ENCODE peak calls at places on chromosomes 7 and 10, in nine cellular contexts. U is WERI-Rb-1, I is right atrium auricular region, B is AG09309, J is AG04450, T is heart left ventricle, K is brain microvascular endothelial cell, N is cardiac muscle cell, E is A549. S is an unnamed sample.

GRCh38 chr10:10665750-10666149 is 351.9 kb upstream of the CELF2 start:
- DNase-seq in U (no peak), I (no peak), B (no peak), J (no peak), T (peak), K (no peak), N (no peak), E (no peak), S (no peak)

GRCh38 chr7:139570119-139570518 is 46.6 kb downstream of the CLEC2L start:
- DNase-seq in U (no peak), I (no peak), B (no peak), J (no peak), T (no peak), K (no peak), N (no peak), E (no peak), S (no peak)

GRCh38 chr7:157488326-157488725 is 151.5 kb downstream of the DNAJB6 start:
- DNase-seq in U (no peak), I (peak), B (no peak), J (no peak), T (no peak), K (no peak), N (no peak), E (no peak), S (no peak)

GRCh38 chr7:139845443-139845805 is 16.4 kb downstream of the TBXAS1 start:
- DNase-seq in U (no peak), I (no peak), B (no peak), J (no peak), T (no peak), K (no peak), N (no peak), E (no peak), S (no peak)

GRCh38 chr7:78953726-78954363 is 499.6 kb downstream of the MAGI2 start:
- DNase-seq in U (no peak), I (no peak), B (no peak), J (no peak), T (no peak), K (no peak), N (no peak), E (no peak), S (no peak)

GRCh38 chr7:51817694-51818093 is 501.1 kb upstream of the COBL start:
- DNase-seq in U (no peak), I (no peak), B (no peak), J (no peak), T (no peak), K (no peak), N (no peak), E (no peak), S (no peak)

GRCh38 chr7:120874722-120875121 is 16.8 kb upstream of the TSPAN12 start:
- DNase-seq in U (no peak), I (no peak), B (no peak), J (no peak), T (no peak), K (no peak), N (no peak), E (no peak), S (no peak)

GRCh38 chr7:151920533-151920932 is 35.7 kb upstream of the GALNTL5 start:
- DNase-seq in U (no peak), I (no peak), B (no peak), J (no peak), T (no peak), K (no peak), N (no peak), E (no peak), S (no peak)

GRCh38 chr7:140035400-140036223 is 27.1 kb downstream of the PARP12 start:
- DNase-seq in U (no peak), I (no peak), B (peak), J (peak), T (no peak), K (peak), N (peak), E (no peak), S (no peak)

GRCh38 chr7:150406311-150406564 is 27.1 kb downstream of the ZNF775 start:
- DNase-seq in U (no peak), I (no peak), B (no peak), J (no peak), T (no peak), K (no peak), N (no peak), E (no peak), S (no peak)

GRCh38 chr7:150405584-150406310 is 26.6 kb downstream of the ZNF775 start:
- DNase-seq in U (no peak), I (no peak), B (no peak), J (no peak), T (peak), K (peak), N (no peak), E (peak), S (no peak)

GRCh38 chr7:150403376-150404171 is 24.4 kb downstream of the ZNF775 start:
- DNase-seq in U (peak), I (no peak), B (no peak), J (no peak), T (no peak), K (no peak), N (no peak), E (no peak), S (no peak)

GRCh38 chr7:150404172-150404784 is 25.1 kb downstream of the ZNF775 start:
- DNase-seq in U (peak), I (no peak), B (no peak), J (no peak), T (no peak), K (no peak), N (peak), E (no peak), S (no peak)

GRCh38 chr7:150404785-150405583 is 25.9 kb downstream of the ZNF775 start:
- DNase-seq in U (peak), I (peak), B (peak), J (peak), T (peak), K (peak), N (peak), E (peak), S (peak)
- TF ChIP-seq CTCF in U (no peak), I (peak), B (no peak), J (no peak), T (peak), K (peak), N (peak), E (peak), S (peak)

GRCh38 chr7:5827755-5828154 is 46.3 kb upstream of the RNF216 start:
- DNase-seq in U (peak), I (no peak), B (no peak), J (no peak), T (no peak), K (no peak), N (peak), E (no peak), S (no peak)
- TF ChIP-seq CTCF in U (peak), I (peak), B (peak), J (peak), T (peak), K (peak), N (peak), E (peak), S (peak)

GRCh38 chr7:137903382-137904169 is 56.8 kb upstream of the DGKI start:
- DNase-seq in U (peak), I (peak), B (no peak), J (peak), T (peak), K (peak), N (peak), E (peak), S (peak)

GRCh38 chr7:137904826-137905225 is 58.1 kb upstream of the DGKI start:
- DNase-seq in U (peak), I (no peak), B (no peak), J (no peak), T (no peak), K (no peak), N (no peak), E (no peak), S (no peak)

GRCh38 chr7:137908106-137908505 is 61.3 kb upstream of the DGKI start:
- DNase-seq in U (no peak), I (no peak), B (no peak), J (no peak), T (no peak), K (no peak), N (no peak), E (no peak), S (no peak)

GRCh38 chr7:137913985-137914384 is 67.2 kb upstream of the DGKI start:
- DNase-seq in U (no peak), I (no peak), B (no peak), J (no peak), T (no peak), K (no peak), N (no peak), E (no peak), S (no peak)

DNA sequence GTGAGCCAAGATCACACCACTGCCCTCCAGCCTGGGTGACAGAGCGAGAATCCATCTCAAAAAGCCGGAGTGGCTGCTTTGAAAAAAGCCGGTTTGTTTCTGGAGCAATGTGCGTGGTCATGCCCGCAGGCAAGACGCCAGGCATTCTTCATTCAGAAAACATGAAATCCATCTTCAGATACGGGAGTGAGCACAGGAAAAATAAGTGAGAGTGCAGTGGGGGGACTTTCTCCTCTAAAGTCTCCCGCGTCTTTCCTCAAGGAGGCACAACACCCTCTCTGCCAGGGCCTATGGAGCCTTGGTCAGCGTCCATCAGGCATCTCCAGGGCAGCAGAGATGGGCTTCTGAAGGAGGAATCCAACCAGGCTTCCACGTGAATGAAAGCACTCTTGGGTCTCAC is 62.3 kb upstream of the DGKI start:
- DNase-seq in U (no peak), I (peak), B (no peak), J (no peak), T (no peak), K (no peak), N (peak), E (no peak), S (no peak)
- TF ChIP-seq CTCF in U (no peak), I (no peak), B (no peak), J (no peak), T (no peak), K (peak), N (no peak), E (no peak), S (no peak)

GRCh38 chr7:150322833-150323681 is at the start of the genes ACTR3C and LRRC61:
- DNase-seq in U (peak), I (no peak), B (no peak), J (no peak), T (peak), K (no peak), N (peak), E (no peak), S (no peak)
- TF ChIP-seq CTCF in U (peak), I (no peak), B (no peak), J (no peak), T (peak), K (no peak), N (peak), E (no peak), S (no peak)

GRCh38 chr7:105136221-105136620 is 122.2 kb downstream of the KMT2E start:
- DNase-seq in U (no peak), I (no peak), B (no peak), J (no peak), T (no peak), K (no peak), N (no peak), E (no peak), S (no peak)
- TF ChIP-seq CTCF in U (no peak), I (no peak), B (peak), J (peak), T (peak), K (peak), N (peak), E (no peak), S (peak)

S was measured in astrocyte of the cerebellum.